ENCODE peak calls at places on chromosome 19, in eight cellular contexts. A, W, R, M, J, H, F and I are unnamed samples.

GRCh38 chr19:4365341-4365740 is 22.0 kb downstream of the MPND start:
- DNase-seq in M (peak), R (no peak), H (peak), A (no peak), J (peak), F (no peak), W (no peak), I (no peak)

GRCh38 chr19:6232567-6232966 is 47.2 kb downstream of the MLLT1 start:
- DNase-seq in W (no peak), F (no peak), R (no peak), H (no peak), A (no peak), J (no peak), M (peak), I (no peak)

GRCh38 chr19:11288349-11288748 is 7.6 kb upstream of the TSPAN16 start:
- DNase-seq in A (no peak), R (no peak), J (no peak), W (no peak), M (no peak), F (no peak), H (no peak), I (no peak)

GRCh38 chr19:19387108-19387507 is 18.4 kb upstream of the GATAD2A start:
- DNase-seq in J (no peak), R (no peak), W (no peak), M (no peak), H (no peak), A (no peak), F (no peak), I (no peak)

GRCh38 chr19:5047251-5047935 is 78.5 kb downstream of the KDM4B start:
- DNase-seq in F (no peak), M (no peak), A (no peak), H (no peak), R (no peak), W (no peak), J (peak), I (no peak)

GRCh38 chr19:31715249-31715944 is 366.2 kb upstream of the TSHZ3 start:
- DNase-seq in J (peak), W (no peak), R (no peak), F (peak), H (no peak), M (no peak), A (no peak), I (no peak)

GRCh38 chr19:44757735-44758505 is 9.4 kb downstream of the BCL3 start:
- DNase-seq in M (peak), R (no peak), H (peak), J (peak), A (peak), W (peak), F (peak), I (no peak)

GRCh38 chr19:50205681-50206138 is 2.3 kb downstream of the MYH14 start:
- DNase-seq in A (peak), J (peak), H (no peak), W (no peak), M (peak), F (no peak), R (no peak), I (no peak)

GRCh38 chr19:31255863-31256600 is 93.2 kb downstream of the TSHZ3 start:
- DNase-seq in W (no peak), H (no peak), M (no peak), R (no peak), J (no peak), F (no peak), A (no peak), I (no peak)

GRCh38 chr19:15264061-15264932 is 32.0 kb upstream of the EPHX3 start:
- DNase-seq in R (peak), J (no peak), W (peak), A (peak), H (peak), F (peak), M (peak), I (peak)

GRCh38 chr19:1318678-1319471 is 33.2 kb downstream of the EFNA2 start:
- DNase-seq in A (no peak), H (no peak), F (no peak), W (no peak), J (peak), M (no peak), R (no peak), I (no peak)

GRCh38 chr19:2041436-2041685 is 9.7 kb downstream of the MKNK2 start:
- DNase-seq in R (no peak), F (no peak), H (no peak), W (no peak), A (no peak), M (no peak), J (no peak), I (no peak)

GRCh38 chr19:19531951-19532805 is 3.5 kb downstream of the YJEFN3 start:
- DNase-seq in R (peak), W (peak), H (peak), J (peak), A (peak), M (peak), F (peak), I (peak)

GRCh38 chr19:604355-604754 is 14.7 kb downstream of the HCN2 start:
- DNase-seq in F (peak), H (no peak), M (no peak), A (no peak), W (no peak), R (no peak), J (peak), I (no peak)

GRCh38 chr19:6209233-6209632 is 70.5 kb downstream of the MLLT1 start:
- DNase-seq in R (no peak), F (no peak), J (no peak), W (no peak), M (peak), A (no peak), H (no peak), I (no peak)

GRCh38 chr19:14830702-14831101 is 4.3 kb downstream of the OR7A5 start:
- DNase-seq in J (no peak), W (no peak), A (no peak), M (no peak), F (no peak), H (no peak), R (no peak), I (no peak)

GRCh38 chr19:6047741-6048231 is 62.5 kb downstream of the RFX2 start:
- DNase-seq in R (peak), W (no peak), J (no peak), F (peak), H (peak), A (no peak), M (peak), I (no peak)

GRCh38 chr19:13398780-13399726 is 107.2 kb downstream of the CACNA1A start:
- DNase-seq in A (no peak), W (peak), R (no peak), J (no peak), H (no peak), F (no peak), M (no peak), I (no peak)

GRCh38 chr19:47280183-47280797 is 5.6 kb downstream of the INAFM1 start:
- DNase-seq in R (no peak), J (no peak), M (no peak), F (peak), H (no peak), W (no peak), A (no peak), I (no peak)

GRCh38 chr19:7868671-7869452 is 5.3 kb downstream of the PRR36 start:
- DNase-seq in M (peak), J (peak), W (peak), A (peak), H (peak), F (peak), R (peak), I (peak)

GRCh38 chr19:38719761-38720558 is 24.3 kb downstream of the CAPN12 start:
- DNase-seq in F (no peak), W (no peak), J (peak), A (no peak), M (no peak), H (no peak), R (no peak), I (no peak)

GRCh38 chr19:5996598-5997320 is 18.8 kb upstream of the RANBP3 start:
- DNase-seq in R (no peak), M (no peak), F (no peak), J (no peak), W (no peak), A (no peak), H (no peak), I (no peak)

GRCh38 chr19:2394054-2394668 is 33.2 kb downstream of the TIMM13 start:
- DNase-seq in W (no peak), H (no peak), M (no peak), J (no peak), F (no peak), R (no peak), A (no peak), I (no peak)

GRCh38 chr19:34259367-34259865 is 5.1 kb downstream of the GARRE1 start:
- DNase-seq in F (no peak), H (no peak), J (no peak), W (no peak), M (no peak), R (no peak), A (no peak), I (no peak)

GRCh38 chr19:3392480-3392879 is 26.1 kb downstream of the NFIC start:
- DNase-seq in R (no peak), F (no peak), J (no peak), H (no peak), M (no peak), A (no peak), W (no peak), I (no peak)

GRCh38 chr19:45901432-45901903 is 945 bp downstream of the MYPOP start:
- DNase-seq in M (peak), J (peak), W (peak), H (peak), R (no peak), A (peak), F (peak), I (peak)

GRCh38 chr19:53877361-53877766 is 4.6 kb upstream of the PRKCG start:
- DNase-seq in J (no peak), A (no peak), H (no peak), W (no peak), R (no peak), M (no peak), F (no peak), I (no peak)

GRCh38 chr19:12896460-12896859 is 5.5 kb downstream of the GCDH start:
- DNase-seq in W (no peak), F (no peak), M (no peak), J (no peak), R (no peak), H (no peak), A (no peak), I (no peak)

GRCh38 chr19:38661166-38661565 is 13.7 kb downstream of the ACTN4 start:
- DNase-seq in J (no peak), A (no peak), R (no peak), M (no peak), W (no peak), H (no peak), F (no peak), I (no peak)

GRCh38 chr19:46350758-46351159 is 3.9 kb downstream of the PPP5C start:
- DNase-seq in R (no peak), F (no peak), M (no peak), J (no peak), H (peak), A (no peak), W (peak), I (no peak)

GRCh38 chr19:29761575-29762225 is 46.6 kb upstream of the C19orf12 start:
- DNase-seq in J (no peak), W (no peak), A (no peak), R (no peak), M (no peak), F (no peak), H (no peak), I (no peak)

GRCh38 chr19:1400281-1401137 is 833 bp downstream of the GAMT start:
- DNase-seq in R (no peak), H (no peak), W (peak), F (no peak), M (no peak), J (peak), A (peak), I (no peak)

GRCh38 chr19:22602631-22603272 is 31.4 kb upstream of the ZNF492 start:
- DNase-seq in F (no peak), W (no peak), M (no peak), J (no peak), H (no peak), R (no peak), A (no peak), I (no peak)

DNA sequence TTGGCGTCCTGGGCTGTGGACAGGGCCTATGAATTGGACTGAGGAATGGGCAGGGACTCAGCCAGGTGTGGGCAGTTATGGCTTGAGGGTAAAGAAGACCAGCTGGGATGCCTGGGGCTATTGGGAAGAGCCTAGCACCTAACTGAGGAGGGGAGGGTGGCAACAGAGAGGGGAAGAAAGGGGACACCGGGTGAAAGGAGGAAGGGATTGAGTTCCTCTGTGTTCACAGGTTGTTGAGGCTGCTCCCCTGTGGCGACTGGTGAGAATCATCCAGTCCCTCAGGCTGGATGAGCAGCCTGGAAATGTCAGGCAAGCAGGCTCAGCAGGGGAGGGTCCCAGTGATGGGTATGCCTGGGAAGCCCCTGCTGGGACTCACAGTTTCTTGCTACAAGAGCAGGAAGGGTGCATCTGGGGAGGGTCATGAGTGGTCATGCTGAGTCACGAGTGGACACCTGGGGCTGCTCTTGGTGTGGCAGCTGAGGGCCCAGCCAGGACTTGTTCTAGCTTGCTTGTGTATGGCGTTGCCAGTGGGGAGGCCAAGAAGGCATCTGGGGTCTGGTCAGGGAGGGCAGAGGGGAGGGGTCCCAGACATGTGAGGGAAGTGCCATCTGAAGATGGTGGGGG is 1.4 kb downstream of the ZNF324 start:
- DNase-seq in H (no peak), A (no peak), W (no peak), R (no peak), J (no peak), M (no peak), F (peak), I (no peak)
- H3K4me3 ChIP-seq in H (no peak), A (no peak), W (no peak), R (no peak), J (no peak), M (peak), F (no peak), I (no peak)

DNA sequence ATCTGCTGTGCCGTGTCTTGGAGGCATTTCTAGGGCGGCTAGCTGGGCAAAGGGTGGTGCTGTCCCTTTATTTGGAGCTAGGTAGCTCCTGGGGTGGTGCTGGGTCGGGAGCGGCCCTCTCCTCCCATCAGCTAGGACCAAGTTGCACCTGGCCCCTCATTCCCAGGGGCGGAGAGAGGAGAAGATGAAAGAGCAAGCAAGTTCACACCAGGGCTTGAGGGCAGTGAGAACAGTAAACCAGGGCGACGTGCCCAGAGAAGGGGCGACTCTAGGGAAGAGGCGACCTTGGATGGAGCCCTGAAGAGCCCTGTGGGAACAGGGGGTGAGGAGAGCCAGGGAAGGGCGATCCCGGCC is 17.0 kb upstream of the KCNN1 start:
- DNase-seq in H (no peak), R (no peak), W (no peak), M (no peak), F (peak), J (no peak), A (no peak), I (no peak)
- H3K4me3 ChIP-seq in H (no peak), R (peak), W (peak), M (no peak), F (no peak), J (no peak), A (no peak), I (no peak)

DNA sequence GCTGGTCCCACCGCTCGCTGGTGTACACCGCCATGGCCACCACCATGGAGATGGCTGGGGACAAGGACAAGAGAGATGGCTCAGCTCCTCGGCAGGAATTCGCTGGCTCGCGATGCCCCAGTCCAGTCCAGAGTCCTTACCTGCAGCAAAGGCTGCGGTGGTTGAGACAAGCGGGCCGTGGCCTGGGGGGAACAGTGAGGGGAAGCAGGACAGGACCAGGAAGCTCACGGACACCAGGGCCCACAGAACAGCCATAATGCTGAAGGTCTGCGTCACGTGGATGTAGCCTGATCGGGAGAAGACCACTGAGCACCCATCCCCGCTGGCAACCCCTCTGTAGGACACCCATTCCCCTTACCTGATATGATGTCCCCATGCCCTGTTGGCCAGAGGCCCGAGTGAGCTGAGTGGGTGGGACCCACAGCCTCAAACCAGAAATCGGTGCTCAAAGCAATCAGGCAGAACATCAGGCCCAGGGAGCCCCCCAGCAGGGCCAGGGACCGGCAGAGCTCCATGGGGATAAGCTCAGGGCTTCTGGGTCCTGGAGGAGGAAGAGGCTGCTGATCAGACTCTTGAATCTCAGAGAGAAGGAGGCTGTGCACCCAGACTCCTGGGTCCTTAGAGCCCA is 319 bp downstream of the NKG7 start:
- DNase-seq in W (no peak), F (no peak), H (no peak), R (no peak), J (no peak), A (no peak), M (peak), I (no peak)
- H3K4me3 ChIP-seq in W (no peak), F (no peak), H (no peak), R (no peak), J (peak), A (no peak), M (no peak), I (no peak)

DNA sequence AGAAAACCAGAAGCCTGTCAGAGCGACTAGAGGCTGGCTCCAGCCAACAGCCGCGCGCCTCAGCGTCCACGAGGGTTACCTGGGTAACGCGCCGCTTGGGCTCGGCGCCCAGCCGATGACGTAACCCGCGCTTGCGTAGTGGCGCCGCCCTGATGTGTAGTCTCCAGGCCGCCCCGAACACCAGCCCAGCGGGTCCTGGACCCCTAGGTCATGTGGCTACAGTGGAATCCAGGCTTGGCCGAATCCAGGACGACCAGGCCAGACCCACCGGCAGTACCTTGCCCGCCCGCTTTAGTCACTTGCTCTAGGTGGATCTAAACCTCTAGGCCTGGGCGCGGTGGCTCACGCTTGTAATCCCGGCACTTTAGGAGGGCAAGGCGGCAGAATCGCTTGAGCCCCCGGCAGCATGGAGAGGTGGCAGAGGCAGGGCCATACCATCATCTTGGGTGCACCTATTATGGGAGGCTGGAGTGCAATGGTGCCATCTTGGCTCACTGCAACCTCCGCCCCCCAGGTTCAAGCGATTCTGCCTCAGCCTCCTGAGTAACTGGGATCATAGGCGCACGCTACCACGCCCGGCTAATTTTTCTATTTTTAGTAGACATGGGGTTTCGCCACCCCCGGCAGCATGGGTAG is 7.2 kb upstream of the ZNF606 start:
- DNase-seq in J (peak), A (peak), F (peak), R (peak), M (peak), W (peak), H (peak), I (peak)
- H3K4me3 ChIP-seq in J (peak), A (no peak), F (no peak), R (peak), M (peak), W (peak), H (no peak), I (peak)

GRCh38 chr19:48497728-48498575 is 13.7 kb downstream of the LMTK3 start:
- DNase-seq in W (no peak), F (no peak), M (no peak), A (no peak), H (no peak), J (no peak), R (no peak), I (no peak)
- H3K4me3 ChIP-seq in W (peak), F (no peak), M (no peak), A (no peak), H (no peak), J (no peak), R (no peak), I (no peak)